ENCODE peak calls at places on chromosomes 16 and 17, in four cellular contexts. E, W, B and V are unnamed samples.

GRCh38 chr17:31582151-31582907 is 190.9 kb downstream of the RAB11FIP4 start:
- DNase-seq in E (no peak), W (no peak), B (no peak), V (no peak)

GRCh38 chr17:57289613-57290012 is 33.3 kb downstream of the MSI2 start:
- DNase-seq in E (no peak), W (no peak), B (no peak), V (no peak)

GRCh38 chr17:19897901-19898300 is 30.2 kb upstream of the ULK2 start:
- DNase-seq in E (peak), W (peak), B (no peak), V (no peak)

GRCh38 chr16:70395345-70395901 is 43.5 kb downstream of the ST3GAL2 start:
- DNase-seq in E (no peak), W (peak), B (peak), V (no peak)

GRCh38 chr17:19539841-19540311 is 6.2 kb downstream of the SLC47A1 start:
- DNase-seq in E (no peak), W (no peak), B (no peak), V (no peak)

GRCh38 chr17:74755533-74755932 is 7.1 kb downstream of the NHERF1 start:
- DNase-seq in E (no peak), W (no peak), B (no peak), V (no peak)

GRCh38 chr17:31680126-31680525 is 178.9 kb downstream of the COPRS start:
- DNase-seq in E (no peak), W (no peak), B (no peak), V (no peak)

GRCh38 chr16:62751218-62751617 is 715.0 kb upstream of the CDH8 start:
- DNase-seq in E (no peak), W (no peak), B (no peak), V (no peak)

GRCh38 chr16:79127768-79128167 is 472.8 kb downstream of the MAF start:
- DNase-seq in E (no peak), W (no peak), B (no peak), V (no peak)

GRCh38 chr17:27973258-27974044 is 69.0 kb upstream of the NLK start:
- DNase-seq in E (no peak), W (no peak), B (no peak), V (no peak)

GRCh38 chr17:64306850-64307463 is 43.9 kb upstream of the TEX2 start:
- DNase-seq in E (peak), W (peak), B (peak), V (peak)

GRCh38 chr16:86044241-86044671 is 145.3 kb downstream of the IRF8 start:
- DNase-seq in E (peak), W (peak), B (peak), V (no peak)

GRCh38 chr16:49340466-49340865 is 33.1 kb upstream of the C16orf78 start:
- DNase-seq in E (no peak), W (no peak), B (no peak), V (no peak)

DNA sequence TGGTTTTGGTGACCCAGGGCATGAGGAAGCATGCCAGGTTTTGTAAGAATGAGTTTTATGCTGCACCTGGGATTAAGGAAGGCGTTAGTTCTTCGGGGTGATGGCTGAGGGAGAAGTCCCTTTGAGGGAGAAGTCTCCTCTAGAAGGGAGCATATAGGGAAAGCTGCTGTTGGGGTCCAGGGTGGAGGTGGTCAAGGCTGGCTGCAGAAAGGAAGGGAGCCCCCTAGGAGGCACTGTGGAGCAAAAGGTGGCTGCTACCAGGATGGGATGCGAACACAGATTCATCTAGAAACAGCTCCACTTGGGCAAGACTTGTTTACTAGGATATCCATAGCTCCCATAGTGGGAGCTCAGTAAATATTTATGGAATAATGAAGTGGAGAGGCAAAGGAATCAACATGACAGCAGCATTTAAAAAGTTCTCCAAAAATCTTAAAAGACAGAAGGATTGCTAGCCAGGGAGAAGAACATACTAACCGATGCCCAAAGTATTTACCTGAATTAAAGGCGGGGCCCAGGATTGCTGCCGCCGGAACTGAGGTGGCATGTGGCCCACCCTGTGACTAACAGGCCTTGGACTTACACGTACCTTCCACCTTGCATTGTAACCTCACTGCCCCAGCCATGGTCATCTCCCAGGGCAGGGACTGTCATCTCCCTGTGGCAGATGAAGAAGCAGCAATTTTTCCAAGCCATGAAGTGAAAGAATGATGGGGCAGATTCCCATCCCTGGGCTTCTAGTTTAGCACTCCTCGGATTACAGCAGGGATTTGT is 7.1 kb upstream of the LPCAT2 start:
- DNase-seq in E (no peak), W (no peak), B (no peak), V (no peak)
- TF ChIP-seq CTCF in E (peak), W (peak), B (peak), V (no peak)

DNA sequence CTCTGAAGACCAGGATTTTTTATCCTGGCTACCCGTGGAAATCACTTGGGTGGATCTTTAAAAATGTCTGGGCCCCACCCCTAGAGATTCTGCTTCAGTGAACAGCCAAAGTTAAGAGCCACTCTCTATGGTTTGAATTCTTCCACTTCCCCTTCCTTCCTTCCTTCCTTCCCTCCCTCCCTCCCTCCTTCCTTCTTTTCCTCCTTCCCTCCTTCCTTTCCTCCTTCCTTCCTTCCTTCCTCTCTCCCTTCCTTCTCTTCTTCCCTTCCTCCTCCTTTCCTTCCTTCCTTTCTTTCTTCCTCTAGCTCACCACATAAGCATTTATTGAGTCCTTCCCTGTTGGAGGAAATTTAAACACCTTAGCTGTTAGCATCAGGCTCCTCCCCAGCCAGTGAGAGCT is 203.6 kb downstream of the KATNIP start:
- DNase-seq in E (no peak), W (no peak), B (no peak), V (no peak)
- TF ChIP-seq CTCF in E (no peak), W (no peak), B (no peak), V (no peak)

DNA sequence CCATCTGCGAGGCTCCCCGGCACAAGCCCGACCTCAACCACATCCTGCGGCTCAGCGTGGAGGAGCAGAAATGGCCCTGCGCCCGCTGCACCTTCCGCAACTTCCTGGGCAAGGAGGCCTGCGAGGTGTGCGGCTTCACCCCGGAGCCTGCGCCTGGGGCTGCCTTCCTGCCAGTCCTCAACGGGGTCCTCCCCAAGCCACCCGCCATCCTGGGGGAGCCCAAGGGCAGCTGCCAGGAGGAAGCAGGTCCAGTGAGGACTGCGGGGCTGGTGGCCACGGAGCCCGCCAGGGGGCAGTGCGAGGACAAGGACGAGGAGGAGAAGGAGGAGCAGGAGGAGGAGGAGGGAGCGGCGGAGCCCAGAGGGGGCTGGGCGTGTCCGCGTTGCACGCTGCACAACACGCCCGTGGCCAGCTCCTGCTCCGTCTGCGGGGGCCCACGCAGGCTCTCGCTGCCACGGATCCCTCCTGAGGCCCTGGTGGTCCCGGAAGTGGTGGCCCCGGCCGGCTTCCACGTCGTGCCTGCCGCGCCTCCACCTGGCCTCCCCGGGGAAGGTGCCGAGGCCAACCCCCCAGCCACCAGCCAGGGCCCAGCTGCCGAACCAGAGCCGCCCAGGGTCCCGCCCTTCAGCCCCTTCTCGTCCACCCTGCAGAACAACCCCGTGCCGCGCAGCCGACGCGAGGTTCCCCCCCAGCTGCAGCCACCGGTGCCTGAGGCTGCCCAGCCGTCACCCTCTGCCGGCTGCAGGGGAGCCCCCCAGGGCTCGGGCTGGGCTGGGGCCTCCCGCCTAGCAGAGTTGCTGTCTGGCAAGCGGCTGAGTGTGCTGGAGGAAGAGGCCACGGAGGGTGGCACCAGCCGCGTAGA is 13.1 kb upstream of the PRR35 start:
- DNase-seq in E (no peak), W (no peak), B (no peak), V (peak)
- TF ChIP-seq CTCF in E (peak), W (no peak), B (peak), V (peak)

DNA sequence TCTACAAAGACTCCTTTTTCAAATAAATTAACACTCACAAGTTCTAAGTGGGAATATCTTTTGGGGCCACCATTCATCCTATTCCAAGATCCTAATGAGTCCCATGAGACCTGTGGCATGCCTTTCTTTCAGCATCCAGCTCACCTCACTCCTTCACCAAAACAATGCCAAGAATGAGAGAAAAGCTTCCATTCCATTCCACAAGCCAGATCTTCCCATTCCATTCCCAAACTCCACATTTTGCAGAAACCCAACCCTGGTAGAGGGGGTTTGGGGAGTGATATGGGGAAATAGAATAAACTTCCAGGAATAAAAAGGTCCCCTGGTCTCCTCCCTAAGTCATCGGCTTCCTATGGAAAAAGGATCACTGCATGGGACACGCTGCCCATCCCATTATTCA is 392.2 kb downstream of the NPIPA8 start:
- DNase-seq in E (no peak), W (no peak), B (no peak), V (no peak)
- TF ChIP-seq CTCF in E (no peak), W (no peak), B (no peak), V (no peak)

DNA sequence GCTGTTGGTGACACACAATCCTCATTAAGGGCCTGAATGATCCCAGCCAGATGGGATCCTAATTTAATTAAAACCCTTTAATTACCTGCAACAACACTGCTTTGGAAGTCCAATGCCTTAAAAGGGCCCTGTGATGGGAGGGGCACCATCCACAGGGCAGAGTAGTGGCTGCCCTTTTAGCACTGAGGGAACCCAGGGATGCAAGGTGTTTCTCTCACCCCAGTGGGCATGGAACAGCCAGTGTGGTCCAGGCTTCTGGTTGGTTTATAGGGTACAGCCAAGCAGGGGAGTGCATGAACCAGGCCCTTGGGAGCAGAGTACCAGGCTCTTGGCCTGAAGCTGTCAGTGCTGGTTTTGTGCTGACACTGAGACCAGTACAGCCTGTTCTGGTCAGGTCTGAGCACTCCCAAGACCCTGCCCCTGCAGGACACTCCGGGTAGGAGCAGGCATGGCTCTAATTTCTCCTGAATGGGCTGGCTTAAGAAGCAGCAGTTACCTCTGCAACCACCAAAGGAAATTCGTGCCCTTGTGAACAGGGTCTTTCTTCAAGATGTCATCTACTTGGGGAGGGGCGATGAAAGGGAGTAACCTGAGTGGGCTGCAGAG is 9.9 kb downstream of the NXPH3 start:
- DNase-seq in E (no peak), W (no peak), B (no peak), V (no peak)
- TF ChIP-seq CTCF in E (peak), W (peak), B (peak), V (no peak)

GRCh38 chr16:57629516-57630401 is 1.3 kb downstream of the ADGRG1 start:
- DNase-seq in E (no peak), W (no peak), B (no peak), V (no peak)

GRCh38 chr16:57628782-57629181 is 352 bp downstream of the ADGRG1 start:
- DNase-seq in E (no peak), W (no peak), B (no peak), V (no peak)

GRCh38 chr16:57626420-57627170 is 1.8 kb upstream of the ADGRG1 start:
- DNase-seq in E (no peak), W (no peak), B (no peak), V (no peak)

GRCh38 chr16:57627184-57627871 is 1.1 kb upstream of the ADGRG1 start:
- DNase-seq in E (peak), W (peak), B (no peak), V (no peak)

DNA sequence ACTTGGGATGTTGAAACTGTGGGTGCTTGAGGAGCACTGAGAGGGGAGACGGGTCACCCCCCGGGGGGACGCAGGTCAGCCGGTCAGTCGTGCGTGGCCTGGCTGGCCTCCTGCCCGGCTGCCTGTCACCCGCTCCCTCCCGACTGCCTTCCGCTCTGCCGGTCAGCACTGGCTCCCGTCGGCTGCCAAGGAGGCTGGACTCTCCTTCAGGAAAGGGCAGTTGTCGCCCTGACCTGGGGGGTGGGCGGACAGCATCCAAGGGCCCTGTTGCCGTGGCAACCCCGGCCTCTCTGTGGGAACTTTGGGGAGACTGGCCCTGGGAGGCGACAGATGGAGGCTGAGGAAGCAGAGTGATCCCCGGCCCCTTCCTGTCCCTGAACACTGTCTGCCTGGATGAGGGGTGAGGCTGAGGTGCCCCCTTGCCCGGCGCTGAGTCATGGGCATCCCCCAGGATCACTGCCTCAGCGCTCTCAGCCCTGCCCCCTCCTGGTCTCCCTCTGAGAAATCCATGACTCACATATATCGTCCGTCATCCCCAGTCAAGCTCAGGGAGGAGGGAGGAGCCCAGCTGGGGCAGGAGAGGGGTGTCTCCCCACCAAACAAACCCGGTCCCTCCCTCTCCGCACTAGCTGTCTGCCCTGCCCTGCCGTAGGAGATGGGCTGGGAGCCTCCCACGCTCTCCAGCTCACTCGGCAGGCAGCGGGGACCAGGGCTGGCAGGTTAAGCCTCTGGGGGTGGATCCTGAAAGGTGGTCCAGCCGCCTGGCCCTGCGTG is at the start of gene ADGRG1:
- DNase-seq in E (peak), W (peak), B (no peak), V (peak)
- TF ChIP-seq CTCF in E (no peak), W (peak), B (no peak), V (no peak)

GRCh38 chr17:7886227-7887037 is 2.2 kb upstream of the CHD3 start:
- DNase-seq in E (no peak), W (no peak), B (no peak), V (peak)
- TF ChIP-seq CTCF in E (no peak), W (no peak), B (peak), V (no peak)

GRCh38 chr16:5604770-5605169 is 507.2 kb upstream of the EEF2KMT start:
- DNase-seq in E (no peak), W (no peak), B (no peak), V (no peak)
- TF ChIP-seq CTCF in E (no peak), W (peak), B (peak), V (peak)